ENCODE peak calls at places on chromosomes 1 and 21, in four cellular contexts. One of them, this sample, is unnamed.

GRCh38 chr1:111739984-111740765 is 980 bp upstream of the INKA2 start:
- DNase-seq in tibial artery: peak; percentile 72
- DNase-seq in AG04450: no peak
- DNase-seq in PC-3: peak; percentile 69
- DNase-seq in this sample: no peak

GRCh38 chr1:93324486-93325464 is 20.9 kb upstream of the DR1 start:
- DNase-seq in PC-3: peak; percentile 94
- DNase-seq in AG04450: no peak
- DNase-seq in tibial artery: no peak
- DNase-seq in this sample: no peak

GRCh38 chr1:201050515-201051277 is 27.2 kb upstream of the KIF21B start:
- DNase-seq in tibial artery: no peak
- DNase-seq in PC-3: no peak
- DNase-seq in AG04450: no peak
- DNase-seq in this sample: no peak

GRCh38 chr1:147890177-147890790 is 12.3 kb upstream of the GJA8 start:
- DNase-seq in AG04450: no peak
- DNase-seq in PC-3: peak; percentile 97
- DNase-seq in tibial artery: peak; percentile 41
- DNase-seq in this sample: peak; percentile 55

GRCh38 chr1:201602413-201603265 is 63.7 kb downstream of the NAV1 start:
- DNase-seq in tibial artery: no peak
- DNase-seq in PC-3: peak; percentile 59
- DNase-seq in AG04450: peak; percentile 78
- DNase-seq in this sample: no peak

GRCh38 chr1:47708658-47709301 is 270.9 kb downstream of the FOXD2 start:
- DNase-seq in AG04450: no peak
- DNase-seq in tibial artery: no peak
- DNase-seq in PC-3: no peak
- DNase-seq in this sample: no peak

GRCh38 chr1:39178541-39179431 is 25.7 kb upstream of the MACF1 start:
- DNase-seq in PC-3: peak; percentile 94
- DNase-seq in tibial artery: no peak
- DNase-seq in AG04450: no peak
- DNase-seq in this sample: no peak

GRCh38 chr1:153548722-153549695 is at the start of gene S100A3:
- DNase-seq in tibial artery: peak; percentile 86
- DNase-seq in PC-3: peak; percentile 83
- DNase-seq in AG04450: no peak
- DNase-seq in this sample: no peak

GRCh38 chr1:115782571-115783281 is 14.2 kb upstream of the CASQ2 start:
- DNase-seq in AG04450: peak; percentile 2
- DNase-seq in PC-3: peak; percentile 93
- DNase-seq in tibial artery: no peak
- DNase-seq in this sample: no peak

GRCh38 chr1:202247837-202248795 is 54.5 kb downstream of the LGR6 start:
- DNase-seq in AG04450: no peak
- DNase-seq in PC-3: no peak
- DNase-seq in tibial artery: no peak
- DNase-seq in this sample: no peak

GRCh38 chr1:87144546-87144945 is 184.1 kb upstream of the LMO4 start:
- DNase-seq in AG04450: no peak
- DNase-seq in PC-3: no peak
- DNase-seq in tibial artery: no peak
- DNase-seq in this sample: no peak

GRCh38 chr1:195053478-195053877 is 1554.8 kb downstream of the KCNT2 start:
- DNase-seq in AG04450: peak; percentile 1
- DNase-seq in tibial artery: no peak
- DNase-seq in PC-3: no peak
- DNase-seq in this sample: no peak

GRCh38 chr1:203153989-203154821 is 21.4 kb downstream of the MYBPH start:
- DNase-seq in AG04450: no peak
- DNase-seq in tibial artery: no peak
- DNase-seq in PC-3: peak; percentile 81
- DNase-seq in this sample: no peak

GRCh38 chr21:39347537-39347936 is 1.4 kb downstream of the HMGN1 start:
- DNase-seq in tibial artery: no peak
- DNase-seq in PC-3: no peak
- DNase-seq in AG04450: no peak
- DNase-seq in this sample: no peak

GRCh38 chr21:46264046-46264689 is 21.2 kb downstream of the MCM3AP start:
- DNase-seq in AG04450: no peak
- DNase-seq in tibial artery: no peak
- DNase-seq in PC-3: no peak
- DNase-seq in this sample: no peak

GRCh38 chr1:205528887-205529825 is 24.7 kb downstream of the CDK18 start:
- DNase-seq in tibial artery: peak; percentile 71
- DNase-seq in PC-3: peak; percentile 92
- DNase-seq in AG04450: peak; percentile 29
- DNase-seq in this sample: peak; percentile 64

GRCh38 chr1:33268927-33269610 is 12.8 kb downstream of the ZNF362 start:
- DNase-seq in AG04450: no peak
- DNase-seq in PC-3: no peak
- DNase-seq in tibial artery: no peak
- DNase-seq in this sample: no peak

GRCh38 chr21:35020446-35020845 is 28.7 kb downstream of the RUNX1 start:
- DNase-seq in AG04450: no peak
- DNase-seq in tibial artery: no peak
- DNase-seq in PC-3: no peak
- DNase-seq in this sample: no peak

GRCh38 chr1:158864595-158864994 is 33.4 kb downstream of the MNDA start:
- DNase-seq in PC-3: no peak
- DNase-seq in AG04450: no peak
- DNase-seq in tibial artery: no peak
- DNase-seq in this sample: no peak

GRCh38 chr1:59568158-59568935 is 246.4 kb upstream of the HOOK1 start:
- DNase-seq in tibial artery: no peak
- DNase-seq in AG04450: no peak
- DNase-seq in PC-3: peak; percentile 35
- DNase-seq in this sample: no peak

GRCh38 chr1:96425382-96426129 is 296.0 kb upstream of the PTBP2 start:
- DNase-seq in PC-3: no peak
- DNase-seq in AG04450: no peak
- DNase-seq in tibial artery: no peak
- DNase-seq in this sample: no peak

GRCh38 chr1:204448321-204448964 is 36.8 kb upstream of the PPP1R15B start:
- DNase-seq in tibial artery: no peak
- DNase-seq in AG04450: no peak
- DNase-seq in PC-3: peak; percentile 98
- DNase-seq in this sample: no peak

GRCh38 chr1:187921426-187921825 is 1092.7 kb downstream of the PLA2G4A start:
- DNase-seq in PC-3: no peak
- DNase-seq in tibial artery: no peak
- DNase-seq in AG04450: no peak
- DNase-seq in this sample: no peak

GRCh38 chr1:211482306-211482705 is 9.7 kb downstream of the RD3 start:
- DNase-seq in AG04450: no peak
- DNase-seq in PC-3: no peak
- DNase-seq in tibial artery: no peak
- DNase-seq in this sample: no peak

GRCh38 chr1:229409616-229410369 is 24.1 kb downstream of the ACTA1 start:
- DNase-seq in tibial artery: no peak
- DNase-seq in AG04450: no peak
- DNase-seq in PC-3: no peak
- DNase-seq in this sample: no peak

GRCh38 chr1:100943533-100943932 is 47.6 kb downstream of the SLC30A7 start:
- DNase-seq in PC-3: no peak
- DNase-seq in tibial artery: no peak
- DNase-seq in AG04450: no peak
- DNase-seq in this sample: no peak

GRCh38 chr1:2967881-2968280 is 53.4 kb upstream of the ACTRT2 start:
- DNase-seq in PC-3: no peak
- DNase-seq in AG04450: no peak
- DNase-seq in tibial artery: no peak
- DNase-seq in this sample: no peak

GRCh38 chr1:233391338-233391737 is 63.8 kb downstream of the MAP3K21 start:
- DNase-seq in AG04450: no peak
- DNase-seq in PC-3: no peak
- DNase-seq in tibial artery: no peak
- DNase-seq in this sample: no peak

GRCh38 chr1:58971629-58972140 is 187.8 kb upstream of the JUN start:
- DNase-seq in tibial artery: peak; percentile 54
- DNase-seq in PC-3: no peak
- DNase-seq in AG04450: no peak
- DNase-seq in this sample: no peak

GRCh38 chr1:203624341-203624712 is 2.3 kb upstream of the ATP2B4 start:
- DNase-seq in tibial artery: no peak
- DNase-seq in PC-3: no peak
- DNase-seq in AG04450: no peak
- DNase-seq in this sample: no peak

GRCh38 chr1:65512967-65513777 is 92.7 kb downstream of the LEPR start:
- DNase-seq in PC-3: no peak
- DNase-seq in AG04450: no peak
- DNase-seq in tibial artery: no peak
- DNase-seq in this sample: no peak

GRCh38 chr21:33036430-33037162 is 10.9 kb downstream of the OLIG2 start:
- DNase-seq in AG04450: peak; percentile 18
- DNase-seq in PC-3: peak; percentile 57
- DNase-seq in tibial artery: peak; percentile 47
- DNase-seq in this sample: no peak

GRCh38 chr1:111920221-111921024 is 69.0 kb downstream of the KCND3 start:
- DNase-seq in AG04450: no peak
- DNase-seq in PC-3: no peak
- DNase-seq in tibial artery: peak; percentile 49
- DNase-seq in this sample: no peak

GRCh38 chr1:53507115-53507816 is 48.1 kb downstream of the DMRTB1 start:
- DNase-seq in AG04450: no peak
- DNase-seq in tibial artery: no peak
- DNase-seq in PC-3: no peak
- DNase-seq in this sample: no peak

GRCh38 chr1:214688891-214689290 is 85.9 kb downstream of the CENPF start:
- DNase-seq in AG04450: no peak
- DNase-seq in tibial artery: no peak
- DNase-seq in PC-3: no peak
- DNase-seq in this sample: no peak

GRCh38 chr1:224819861-224820260 is 109.6 kb upstream of the DNAH14 start:
- DNase-seq in AG04450: no peak
- DNase-seq in PC-3: no peak
- DNase-seq in tibial artery: no peak
- DNase-seq in this sample: no peak
- H3K9me3 ChIP-seq in AG04450: no peaks in the 10 kb centered on the region
- H3K9me3 ChIP-seq in PC-3: peaks cover 5% of the 10 kb centered on the region
- H3K9me3 ChIP-seq in tibial artery: no peaks in the 10 kb centered on the region
- H3K9me3 ChIP-seq in this sample: no peaks in the 10 kb centered on the region

GRCh38 chr21:36915701-36916075 is 50.8 kb downstream of the HLCS start:
- DNase-seq in tibial artery: no peak
- DNase-seq in AG04450: no peak
- DNase-seq in PC-3: no peak
- DNase-seq in this sample: no peak

GRCh38 chr21:36918291-36918690 is 48.2 kb downstream of the HLCS start:
- DNase-seq in PC-3: no peak
- DNase-seq in tibial artery: no peak
- DNase-seq in AG04450: no peak
- DNase-seq in this sample: no peak

GRCh38 chr21:36915014-36915700 is 51.3 kb downstream of the HLCS start:
- DNase-seq in PC-3: no peak
- DNase-seq in tibial artery: no peak
- DNase-seq in AG04450: no peak
- DNase-seq in this sample: no peak

GRCh38 chr21:36916718-36917117 is 49.8 kb downstream of the HLCS start:
- DNase-seq in tibial artery: no peak
- DNase-seq in AG04450: no peak
- DNase-seq in PC-3: no peak
- DNase-seq in this sample: no peak

DNA sequence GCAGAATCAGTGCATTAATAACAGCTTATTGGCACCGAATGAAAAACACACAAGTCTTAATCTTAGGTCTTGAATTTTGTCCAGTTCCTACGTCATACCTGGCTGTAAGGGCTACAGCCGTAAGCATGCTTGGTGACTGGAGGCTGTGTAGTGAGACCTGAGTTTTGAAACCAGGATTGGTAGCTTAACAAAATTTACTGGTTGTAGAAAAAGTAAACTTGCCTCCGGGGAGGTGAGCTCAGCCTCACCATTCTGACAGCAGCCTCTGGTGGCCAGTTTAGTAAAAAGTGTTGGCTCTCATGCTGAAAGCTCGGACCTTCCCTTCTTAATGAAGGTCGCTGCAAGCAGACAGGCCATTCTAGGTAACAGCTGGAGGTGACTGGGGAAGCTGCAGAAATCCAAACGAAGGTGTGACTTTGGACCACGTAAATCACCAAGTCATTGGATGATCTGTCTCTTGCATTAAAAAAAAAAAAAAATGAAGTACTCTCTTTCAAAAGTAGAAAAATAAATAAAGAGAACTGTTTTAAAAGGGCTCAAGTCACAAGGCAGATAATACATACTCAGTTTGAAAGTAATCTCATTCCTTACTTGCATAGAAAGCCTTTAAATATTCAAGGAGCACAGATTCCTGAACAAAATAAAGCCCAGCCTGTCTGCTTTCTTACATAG is 48.8 kb downstream of the HLCS start:
- DNase-seq in PC-3: peak; percentile 87
- DNase-seq in AG04450: peak; percentile 32
- DNase-seq in tibial artery: no peak
- DNase-seq in this sample: no peak
- H3K9me3 ChIP-seq in PC-3: no peaks in the 10 kb centered on the region
- H3K9me3 ChIP-seq in AG04450: peaks cover 6% of the 10 kb centered on the region
- H3K9me3 ChIP-seq in tibial artery: no peaks in the 10 kb centered on the region
- H3K9me3 ChIP-seq in this sample: no peaks in the 10 kb centered on the region

GRCh38 chr21:10640446-10640845 is 119.1 kb downstream of the TPTE start:
- DNase-seq in PC-3: no peak
- DNase-seq in tibial artery: no peak
- DNase-seq in AG04450: no peak
- DNase-seq in this sample: no peak
- H3K9me3 ChIP-seq in PC-3: peaks cover 44% of the 10 kb centered on the region
- H3K9me3 ChIP-seq in tibial artery: no peaks in the 10 kb centered on the region
- H3K9me3 ChIP-seq in AG04450: peaks cover 51% of the 10 kb centered on the region
- H3K9me3 ChIP-seq in this sample: peaks cover 6% of the 10 kb centered on the region

DNA sequence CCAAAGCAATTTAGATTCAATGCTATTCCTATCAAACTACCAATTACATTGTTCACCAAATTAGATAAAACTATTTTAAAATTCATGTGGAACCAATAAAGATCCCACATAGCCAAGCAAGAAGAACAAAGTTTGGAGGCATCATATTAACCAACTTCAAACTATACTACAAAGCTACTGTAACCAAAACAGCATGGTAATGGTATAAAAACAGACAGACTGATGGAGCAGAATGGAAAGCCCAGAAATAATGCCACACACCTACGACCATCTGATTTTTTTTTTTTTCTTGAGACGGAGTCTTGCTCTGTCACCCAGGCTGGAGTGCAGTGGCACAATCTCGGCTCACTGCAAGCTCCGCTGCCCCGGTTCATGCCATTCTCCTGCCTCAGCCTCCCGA is 7.1 kb downstream of the ZNF124 start:
- DNase-seq in AG04450: no peak
- DNase-seq in tibial artery: no peak
- DNase-seq in PC-3: no peak
- DNase-seq in this sample: no peak
- H3K9me3 ChIP-seq in AG04450: peaks cover 12% of the 10 kb centered on the region
- H3K9me3 ChIP-seq in tibial artery: peaks cover 3% of the 10 kb centered on the region
- H3K9me3 ChIP-seq in PC-3: peaks cover 45% of the 10 kb centered on the region
- H3K9me3 ChIP-seq in this sample: peaks cover 18% of the 10 kb centered on the region

This sample was measured in T-helper 17 cell.